ENCODE peak calls at places on chromosomes 11 and 22, in five cellular contexts. T is K562, Z is A549, B is HepG2, U is GM12878. C is an unnamed sample.

GRCh38 chr11:8766043-8766992 is 83.7 kb downstream of the RPL27A start:
- DNase-seq in T (no peak), B (no peak), U (no peak), Z (no peak), C (peak; percentile 65)

GRCh38 chr22:37581534-37581933 is 1.6 kb upstream of the LGALS2 start:
- DNase-seq in T (no peak), U (no peak), B (no peak), Z (no peak), C (no peak)

GRCh38 chr11:69239320-69240040 is 54.5 kb upstream of the MYEOV start:
- DNase-seq in Z (no peak), B (no peak), U (no peak), T (no peak), C (no peak)

GRCh38 chr11:18393581-18394299 is 623 bp upstream of the LDHA start:
- DNase-seq in Z (no peak), U (no peak), B (no peak), T (no peak), C (no peak)

GRCh38 chr11:101428918-101429317 is 154.9 kb downstream of the TRPC6 start:
- DNase-seq in B (peak; percentile 7), T (no peak), U (no peak), Z (peak; percentile 46), C (peak; percentile 74)

GRCh38 chr11:2312232-2313042 is 10.6 kb downstream of the TSPAN32 start:
- DNase-seq in B (no peak), U (no peak), T (no peak), Z (no peak), C (peak; percentile 42)

GRCh38 chr22:42889290-42889689 is 32.2 kb upstream of the ARFGAP3 start:
- DNase-seq in Z (no peak), B (no peak), T (no peak), U (peak; percentile 97), C (no peak)

GRCh38 chr11:93474122-93474521 is 69.1 kb downstream of the SMCO4 start:
- DNase-seq in T (no peak), Z (no peak), B (no peak), U (no peak), C (no peak)

GRCh38 chr11:79241842-79242241 is 199.0 kb downstream of the TENM4 start:
- DNase-seq in B (no peak), U (no peak), T (no peak), Z (no peak), C (no peak)

GRCh38 chr11:42890773-42891172 is 421.0 kb upstream of the API5 start:
- DNase-seq in Z (no peak), T (no peak), U (no peak), B (no peak), C (no peak)

GRCh38 chr11:119571311-119571710 is 148.3 kb upstream of the THY1 start:
- DNase-seq in Z (no peak), B (no peak), U (no peak), T (no peak), C (no peak)

GRCh38 chr11:86446924-86447285 is 72.2 kb downstream of the CCDC81 start:
- DNase-seq in B (no peak), U (no peak), Z (no peak), T (no peak), C (no peak)

GRCh38 chr22:42324991-42325710 is 54.7 kb upstream of the TCF20 start:
- DNase-seq in Z (no peak), U (no peak), B (no peak), T (no peak), C (no peak)

GRCh38 chr11:23903044-23903704 is 593.7 kb upstream of the LUZP2 start:
- DNase-seq in T (no peak), U (no peak), B (peak; percentile 4), Z (peak; percentile 60), C (no peak)

GRCh38 chr22:20086101-20086599 is 6.1 kb downstream of the DGCR8 start:
- DNase-seq in U (no peak), Z (no peak), T (no peak), B (no peak), C (no peak)

GRCh38 chr22:41668971-41669911 is 19.4 kb downstream of the SNU13 start:
- DNase-seq in U (no peak), T (no peak), B (no peak), Z (peak; percentile 52), C (no peak)

GRCh38 chr11:73189723-73190556 is 28.1 kb upstream of the P2RY2 start:
- DNase-seq in Z (no peak), U (no peak), B (no peak), T (no peak), C (no peak)

GRCh38 chr11:61091373-61092279 is 10.7 kb upstream of the CD5 start:
- DNase-seq in B (no peak), T (peak; percentile 43), Z (no peak), U (no peak), C (no peak)

GRCh38 chr11:70650075-70650909 is 252.0 kb downstream of the CTTN start:
- DNase-seq in T (peak; percentile 69), U (no peak), Z (peak; percentile 55), B (peak; percentile 48), C (peak; percentile 91)

GRCh38 chr11:86246293-86246675 is 1.7 kb downstream of the EED start:
- DNase-seq in T (no peak), U (no peak), Z (no peak), B (no peak), C (no peak)

GRCh38 chr11:103183981-103184592 is 74.9 kb downstream of the DYNC2H1 start:
- DNase-seq in B (no peak), U (no peak), T (no peak), Z (no peak), C (peak; percentile 10)

GRCh38 chr11:122062763-122063162 is 53.3 kb downstream of the BLID start:
- DNase-seq in Z (no peak), U (no peak), T (no peak), B (no peak), C (no peak)

GRCh38 chr11:35035894-35036408 is 103.0 kb upstream of the CD44 start:
- DNase-seq in Z (no peak), B (no peak), U (peak; percentile 85), T (no peak), C (no peak)

GRCh38 chr22:42188808-42189447 is 58.3 kb upstream of the CYP2D6 start:
- DNase-seq in U (no peak), T (no peak), B (no peak), Z (peak; percentile 44), C (no peak)

GRCh38 chr11:99568808-99569207 is 548.1 kb downstream of the CNTN5 start:
- DNase-seq in T (no peak), U (no peak), Z (no peak), B (no peak), C (no peak)

GRCh38 chr11:112965601-112966125 is 4.4 kb downstream of the NCAM1 start:
- DNase-seq in U (no peak), T (no peak), Z (no peak), B (no peak), C (no peak)

GRCh38 chr11:88979641-88980040 is 86.1 kb downstream of the GRM5 start:
- DNase-seq in T (no peak), U (no peak), Z (no peak), B (no peak), C (no peak)

GRCh38 chr11:130915556-130916237 is 582 bp downstream of the SNX19 start:
- DNase-seq in B (no peak), T (no peak), U (no peak), Z (no peak), C (peak; percentile 17)
- H3K4me1 ChIP-seq in B (no peaks in the 10 kb centered on the region), T (peaks cover 13% of the 10 kb centered on the region), U (peaks cover 10% of the 10 kb centered on the region), Z (no peaks in the 10 kb centered on the region), C (peaks cover 6% of the 10 kb centered on the region)

GRCh38 chr11:128289048-128289447 is 298.3 kb downstream of the ETS1 start:
- DNase-seq in T (no peak), B (no peak), U (peak; percentile 55), Z (no peak), C (no peak)
- TF ChIP-seq JUNB in T (no peak), B (no peak), U (peak; percentile 97), Z (no peak), C (no peak)

GRCh38 chr11:26231252-26231661 is 100.7 kb upstream of the ANO3 start:
- DNase-seq in U (no peak), B (no peak), Z (peak; percentile 5), T (no peak), C (no peak)
- H3K4me1 ChIP-seq in U (no peaks in the 10 kb centered on the region), B (no peaks in the 10 kb centered on the region), Z (peaks cover 26% of the 10 kb centered on the region), T (no peaks in the 10 kb centered on the region), C (no peaks in the 10 kb centered on the region)

GRCh38 chr22:27193636-27194035 is 536.2 kb downstream of the MIAT start:
- DNase-seq in Z (no peak), U (no peak), B (no peak), T (no peak), C (no peak)
- TF ChIP-seq JUNB in Z (no peak), U (no peak), B (no peak), T (no peak), C (no peak)

GRCh38 chr22:46008291-46008690 is 31.3 kb upstream of the WNT7B start:
- DNase-seq in B (no peak), T (no peak), Z (no peak), U (no peak), C (no peak)

GRCh38 chr22:46010951-46011626 is 34.1 kb upstream of the WNT7B start:
- DNase-seq in Z (no peak), U (no peak), B (peak; percentile 74), T (no peak), C (no peak)

GRCh38 chr22:46008836-46009596 is 32.1 kb upstream of the WNT7B start:
- DNase-seq in T (no peak), B (no peak), Z (no peak), U (no peak), C (no peak)

GRCh38 chr22:46010177-46010867 is 33.4 kb upstream of the WNT7B start:
- DNase-seq in B (no peak), U (no peak), Z (no peak), T (no peak), C (no peak)

GRCh38 chr22:46009730-46010129 is 32.8 kb upstream of the WNT7B start:
- DNase-seq in U (no peak), B (no peak), Z (peak; percentile 56), T (no peak), C (no peak)
- H3K4me1 ChIP-seq in U (peaks cover 4% of the 10 kb centered on the region), B (peaks cover 47% of the 10 kb centered on the region), Z (peaks cover 34% of the 10 kb centered on the region), T (peaks cover 8% of the 10 kb centered on the region), C (peaks cover 3% of the 10 kb centered on the region)

DNA sequence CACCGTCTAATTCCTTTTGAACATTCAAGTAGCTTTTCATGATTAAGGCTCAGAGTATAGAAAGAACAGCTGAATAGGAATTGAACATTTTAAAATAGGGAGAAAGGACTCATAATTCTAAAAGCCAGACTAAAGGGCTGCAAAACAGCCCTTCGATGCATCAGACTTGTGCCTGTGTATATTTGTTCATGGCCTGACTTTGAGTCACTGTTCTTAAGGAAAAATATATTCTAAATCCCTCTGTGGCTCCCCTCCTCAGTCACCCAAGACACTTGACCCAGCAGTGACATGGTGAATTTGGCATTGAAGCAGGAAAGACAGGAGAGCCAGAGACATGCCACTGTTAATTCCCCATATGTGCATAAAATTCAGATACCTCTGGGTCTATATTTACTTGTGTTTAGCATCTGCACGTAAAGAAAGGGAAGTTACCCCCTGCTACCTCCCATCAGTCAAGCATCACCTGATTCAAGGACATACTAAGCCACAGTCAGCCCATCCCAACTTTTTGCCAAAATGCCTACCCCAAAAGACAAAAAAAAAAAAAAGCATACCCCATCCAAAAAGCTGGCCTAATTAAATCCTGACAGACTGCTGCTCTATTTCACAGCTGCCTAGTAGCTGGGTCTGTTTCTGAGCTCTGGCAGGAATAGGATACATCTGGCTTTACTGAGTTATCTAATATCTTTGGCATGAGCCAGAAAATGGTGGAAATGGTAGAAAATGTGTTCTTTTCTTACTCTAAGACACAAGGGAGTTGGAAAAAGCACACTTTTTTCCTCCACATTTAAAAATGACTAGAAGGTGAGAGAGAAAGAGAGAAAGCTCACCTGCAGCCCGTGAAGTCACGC is 93.5 kb downstream of the COMMD9 start:
- DNase-seq in U (no peak), Z (no peak), T (no peak), B (no peak), C (no peak)
- TF ChIP-seq JUNB in U (no peak), Z (no peak), T (no peak), B (no peak), C (no peak)